ENCODE peak calls at places on chromosomes 4 and X, in eight cellular contexts. N, H, G, C, R, O, X and F are unnamed samples.

GRCh38 chr4:26300314-26301307 is 20.2 kb upstream of the RBPJ start:
- DNase-seq in N (no peak), X (peak), G (no peak), R (no peak), H (no peak), O (no peak), C (no peak), F (no peak)

GRCh38 chr4:56874166-56874565 is 33.5 kb upstream of the REST start:
- DNase-seq in G (no peak), R (no peak), N (no peak), O (no peak), H (no peak), X (no peak), C (peak), F (no peak)

GRCh38 chr4:167088115-167088514 is 146.2 kb downstream of the SPOCK3 start:
- DNase-seq in H (no peak), O (no peak), G (no peak), R (no peak), X (no peak), C (no peak), N (no peak), F (no peak)

GRCh38 chr4:176011523-176011922 is 54.1 kb upstream of the WDR17 start:
- DNase-seq in R (no peak), C (no peak), X (no peak), O (no peak), G (no peak), H (no peak), N (no peak), F (no peak)

GRCh38 chrX:54043696-54044125 is 562 bp downstream of the PHF8 start:
- DNase-seq in H (no peak), C (no peak), R (no peak), N (no peak), G (no peak), O (peak), X (no peak), F (no peak)

GRCh38 chr4:98516042-98516440 is 142.4 kb downstream of the TSPAN5 start:
- DNase-seq in G (peak), C (no peak), O (peak), R (peak), H (no peak), N (peak), X (peak), F (peak)

GRCh38 chr4:76302856-76303438 is 3.6 kb upstream of the STBD1 start:
- DNase-seq in O (no peak), H (no peak), N (no peak), X (peak), R (no peak), G (no peak), C (no peak), F (no peak)

GRCh38 chrX:9683350-9683749 is 82.3 kb downstream of the GPR143 start:
- DNase-seq in O (no peak), G (no peak), H (no peak), X (no peak), R (no peak), N (no peak), C (no peak), F (no peak)

GRCh38 chr4:67460574-67460973 is 84.7 kb downstream of the CENPC start:
- DNase-seq in R (peak), G (no peak), C (no peak), O (no peak), N (no peak), X (no peak), H (no peak), F (no peak)

GRCh38 chr4:40744218-40744617 is 5.5 kb upstream of the NSUN7 start:
- DNase-seq in N (no peak), G (no peak), O (no peak), C (no peak), H (no peak), R (no peak), X (no peak), F (no peak)

GRCh38 chrX:150680974-150681373 is 12.2 kb upstream of the MTMR1 start:
- DNase-seq in O (peak), H (no peak), N (no peak), X (peak), R (no peak), G (no peak), C (no peak), F (no peak)

GRCh38 chr4:145805490-145805889 is 125.5 kb downstream of the C4orf51 start:
- DNase-seq in R (no peak), G (no peak), X (peak), H (no peak), O (peak), C (no peak), N (peak), F (no peak)

GRCh38 chr4:38132140-38132673 is 172.0 kb downstream of the PTTG2 start:
- DNase-seq in O (peak), X (peak), R (peak), N (peak), C (peak), G (peak), H (peak), F (peak)

DNA sequence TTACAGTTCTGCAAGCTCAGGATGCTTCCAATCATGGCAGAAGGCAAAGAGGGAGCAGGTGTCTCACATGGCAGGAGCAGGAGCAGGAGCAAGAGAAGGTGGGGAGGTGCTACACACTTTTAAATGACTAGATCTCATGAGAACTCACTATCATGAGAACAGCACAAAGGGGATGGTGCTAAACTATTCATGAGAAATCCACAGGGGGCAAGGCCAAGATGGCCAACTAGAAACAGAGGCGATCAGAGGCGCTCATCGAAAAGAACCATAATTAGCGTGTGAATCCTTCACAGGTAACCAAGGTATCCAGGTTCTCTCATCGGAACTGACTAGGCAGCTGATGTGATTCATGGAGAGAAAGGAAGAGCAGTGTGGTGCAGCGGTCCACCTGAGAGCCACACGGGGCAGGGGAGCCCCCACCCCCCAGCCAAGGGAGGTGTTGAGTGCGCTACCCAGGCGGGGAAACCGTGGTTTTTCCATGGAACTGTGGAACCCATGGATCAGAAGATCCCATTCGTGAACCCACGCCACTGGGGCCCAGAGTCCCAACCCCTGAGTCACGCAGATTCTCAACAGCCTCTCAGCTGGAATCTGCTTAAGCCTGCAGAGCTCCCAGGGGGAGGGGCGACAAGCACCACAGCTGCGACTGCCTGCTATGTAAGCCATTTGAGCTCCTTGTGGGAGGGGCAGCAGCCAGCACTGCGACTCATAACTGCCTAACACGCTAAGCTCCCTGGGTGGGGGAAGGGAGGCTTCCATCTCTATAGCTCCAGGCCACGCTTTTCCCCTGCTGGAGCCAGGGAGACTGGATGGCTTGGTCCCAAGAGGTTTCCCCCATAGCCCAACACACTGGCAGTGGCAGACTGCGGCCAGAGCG is 46.7 kb downstream of the FGF16 start:
- DNase-seq in X (peak), R (no peak), O (peak), N (peak), G (peak), H (no peak), C (no peak), F (peak)
- H3K4me3 ChIP-seq in X (no peak), R (no peak), O (no peak), N (no peak), G (no peak), H (no peak), C (no peak), F (no peak)

GRCh38 chr4:153418114-153418513 is 48.0 kb upstream of the TMEM131L start:
- DNase-seq in R (no peak), O (peak), H (no peak), X (peak), G (no peak), N (no peak), C (no peak), F (no peak)

GRCh38 chr4:153419029-153419428 is 47.1 kb upstream of the TMEM131L start:
- DNase-seq in R (no peak), G (no peak), C (no peak), X (no peak), O (no peak), N (no peak), H (no peak), F (no peak)

GRCh38 chr4:153418581-153418980 is 47.6 kb upstream of the TMEM131L start:
- DNase-seq in G (no peak), R (no peak), C (no peak), N (no peak), H (no peak), X (peak), O (peak), F (no peak)

GRCh38 chr4:153420361-153420760 is 45.8 kb upstream of the TMEM131L start:
- DNase-seq in R (no peak), N (no peak), O (peak), C (no peak), H (no peak), G (no peak), X (no peak), F (no peak)

GRCh38 chr4:153419673-153420278 is 46.4 kb upstream of the TMEM131L start:
- DNase-seq in C (no peak), X (no peak), H (no peak), N (no peak), G (no peak), O (no peak), R (no peak), F (no peak)
- TF ChIP-seq CTCF in C (no peak), X (no peak), H (no peak), N (no peak), G (no peak), O (no peak), R (no peak), F (no peak)

GRCh38 chrX:153828308-153828707 is 2.0 kb downstream of the PDZD4 start:
- DNase-seq in G (no peak), N (no peak), C (no peak), H (no peak), O (peak), R (no peak), X (peak), F (no peak)
- H3K4me3 ChIP-seq in G (no peak), N (no peak), C (peak), H (peak), O (no peak), R (no peak), X (peak), F (no peak)

GRCh38 chr4:158597879-158598596 is 73.6 kb downstream of the C4orf46 start:
- DNase-seq in C (no peak), H (no peak), G (no peak), R (no peak), N (no peak), O (peak), X (no peak), F (no peak)
- TF ChIP-seq CTCF in C (no peak), H (no peak), G (no peak), R (no peak), N (no peak), O (no peak), X (no peak), F (no peak)

GRCh38 chrX:45849261-45849660 is 648.6 kb upstream of the DIPK2B start:
- DNase-seq in X (peak), O (peak), G (peak), H (no peak), N (peak), R (no peak), C (no peak), F (peak)
- H3K4me3 ChIP-seq in X (peak), O (peak), G (peak), H (no peak), N (peak), R (peak), C (no peak), F (peak)

GRCh38 chrX:80223922-80224579 is 196.2 kb upstream of the TENT5D start:
- DNase-seq in H (no peak), N (no peak), C (no peak), G (no peak), X (no peak), R (no peak), O (no peak), F (no peak)
- TF ChIP-seq CTCF in H (no peak), N (no peak), C (no peak), G (no peak), X (no peak), R (no peak), O (no peak), F (no peak)

GRCh38 chr4:78645853-78646757 is 94.5 kb downstream of the ANXA3 start:
- DNase-seq in C (peak), H (peak), N (peak), G (peak), R (peak), O (peak), X (peak), F (peak)
- H3K4me3 ChIP-seq in C (no peak), H (no peak), N (peak), G (peak), R (no peak), O (peak), X (no peak), F (peak)

DNA sequence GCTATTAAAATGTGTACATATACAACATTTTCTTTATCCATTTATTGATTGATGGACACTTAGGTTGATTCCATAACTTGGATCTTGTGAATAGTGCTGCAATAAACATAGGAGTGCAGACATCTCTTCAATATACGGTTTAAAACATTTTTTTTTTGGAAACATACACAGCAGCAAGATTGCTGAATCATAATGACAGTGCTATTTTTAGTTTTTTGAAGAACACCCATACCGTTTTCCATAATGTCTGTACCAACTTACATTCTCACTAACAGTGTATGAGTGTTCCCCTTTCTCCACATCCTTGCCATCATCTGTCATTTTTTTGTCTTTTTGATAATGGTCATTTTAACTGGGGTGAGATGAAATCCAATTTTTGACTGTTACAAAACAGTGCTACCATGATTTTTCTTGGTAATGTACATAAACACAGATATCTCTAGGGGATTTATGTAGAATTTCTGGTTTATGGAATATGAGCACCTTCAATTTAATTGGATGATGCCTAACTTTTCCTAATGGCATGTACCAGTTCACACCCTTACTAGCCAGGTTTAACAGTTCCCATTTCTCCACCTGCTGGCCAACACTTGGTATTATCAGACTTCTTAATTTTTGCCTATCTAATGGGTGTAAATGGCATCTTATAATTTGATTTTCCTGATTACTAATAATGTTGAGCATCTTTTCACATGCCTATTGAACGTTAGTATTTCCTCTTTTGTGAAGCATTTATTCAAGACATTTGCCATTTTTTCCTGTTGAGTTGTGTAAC is 21.0 kb upstream of the TMSB15B start:
- DNase-seq in R (no peak), C (no peak), G (no peak), O (peak), H (no peak), X (peak), N (no peak), F (no peak)
- TF ChIP-seq CTCF in R (peak), C (peak), G (peak), O (peak), H (peak), X (peak), N (peak), F (no peak)

GRCh38 chr4:55123791-55124190 is 1.6 kb downstream of the KDR start:
- DNase-seq in G (no peak), N (no peak), H (no peak), X (no peak), C (no peak), R (no peak), O (no peak), F (no peak)

GRCh38 chr4:55122235-55122634 is 3.2 kb downstream of the KDR start:
- DNase-seq in H (no peak), X (no peak), C (no peak), G (no peak), N (no peak), R (no peak), O (no peak), F (no peak)

GRCh38 chr4:55125763-55126541 is 557 bp upstream of the KDR start:
- DNase-seq in O (peak), G (no peak), H (no peak), R (no peak), N (no peak), C (no peak), X (peak), F (no peak)

GRCh38 chr4:55125087-55125721 is at the start of gene KDR:
- DNase-seq in O (peak), N (peak), C (no peak), G (no peak), X (peak), H (no peak), R (no peak), F (no peak)

GRCh38 chr4:55124337-55125076 is 888 bp downstream of the KDR start:
- DNase-seq in G (no peak), X (peak), N (peak), O (no peak), H (no peak), C (no peak), R (no peak), F (no peak)
- H3K4me3 ChIP-seq in G (no peak), X (peak), N (peak), O (peak), H (peak), C (peak), R (no peak), F (no peak)